ENCODE peak calls at places on chromosomes 2 and 18, in nine cellular contexts. B, N, P, C, X, A, O, I and V are unnamed samples.

GRCh38 chr2:88574445-88574844 is 52.8 kb downstream of the EIF2AK3 start:
- DNase-seq in N (no peak), A (no peak), C (no peak), I (no peak), X (no peak), O (no peak), B (no peak), P (no peak), V (no peak)

GRCh38 chr2:120391905-120392665 is 46.1 kb downstream of the INHBB start:
- DNase-seq in C (peak), X (peak), B (no peak), A (no peak), O (peak), I (no peak), N (peak), P (no peak), V (no peak)

GRCh38 chr2:219707496-219708285 is 80.3 kb downstream of the SLC4A3 start:
- DNase-seq in X (no peak), B (no peak), C (no peak), A (no peak), N (no peak), P (no peak), O (no peak), I (no peak), V (no peak)

GRCh38 chr18:49249523-49249922 is 210.9 kb downstream of the DYM start:
- DNase-seq in B (peak), N (no peak), I (no peak), C (no peak), X (no peak), O (no peak), A (no peak), P (no peak), V (no peak)

GRCh38 chr18:48766025-48766424 is 184.7 kb downstream of the SMAD7 start:
- DNase-seq in X (no peak), I (no peak), N (no peak), C (no peak), A (no peak), B (no peak), P (no peak), O (no peak), V (no peak)

GRCh38 chr18:23321996-23322395 is 131.1 kb upstream of the RIOK3 start:
- DNase-seq in I (no peak), X (no peak), A (no peak), N (no peak), B (no peak), O (no peak), P (no peak), C (no peak), V (no peak)

GRCh38 chr2:68739261-68740183 is 4.9 kb downstream of the ARHGAP25 start:
- DNase-seq in O (no peak), A (no peak), C (peak), X (no peak), P (no peak), I (no peak), N (no peak), B (no peak), V (no peak)

GRCh38 chr18:68725341-68725740 is 10.4 kb upstream of the TMX3 start:
- DNase-seq in X (no peak), A (no peak), P (no peak), O (no peak), I (no peak), C (no peak), N (no peak), B (peak), V (no peak)

GRCh38 chr18:12946549-12947354 is 1.1 kb upstream of the SEH1L start:
- DNase-seq in O (peak), P (peak), C (no peak), A (no peak), B (peak), X (no peak), I (peak), N (peak), V (no peak)

GRCh38 chr2:161237397-161238263 is 70.6 kb upstream of the PSMD14 start:
- DNase-seq in C (peak), P (peak), X (peak), O (peak), A (peak), B (peak), I (no peak), N (peak), V (peak)

GRCh38 chr2:148542614-148543013 is 101.9 kb upstream of the EPC2 start:
- DNase-seq in B (no peak), N (no peak), P (no peak), X (no peak), A (no peak), O (no peak), C (no peak), I (no peak), V (no peak)

GRCh38 chr2:199455533-199456382 is 2.0 kb downstream of the SATB2 start:
- DNase-seq in C (no peak), P (peak), N (peak), A (no peak), B (peak), X (peak), I (peak), O (peak), V (no peak)

GRCh38 chr18:78765142-78765541 is 214.5 kb upstream of the SALL3 start:
- DNase-seq in B (no peak), I (no peak), A (no peak), X (peak), P (no peak), C (no peak), O (no peak), N (no peak), V (no peak)

GRCh38 chr18:23143059-23143831 is 8.0 kb downstream of the CABLES1 start:
- DNase-seq in P (no peak), B (peak), C (no peak), N (no peak), A (peak), O (no peak), X (peak), I (no peak), V (no peak)

GRCh38 chr2:94871226-94872087 is at the start of gene TEKT4:
- DNase-seq in A (no peak), B (peak), C (no peak), P (no peak), O (peak), I (no peak), N (peak), X (peak), V (no peak)

GRCh38 chr2:183597841-183598240 is 473.6 kb downstream of the NUP35 start:
- DNase-seq in I (no peak), P (no peak), A (no peak), X (no peak), N (no peak), B (no peak), O (no peak), C (no peak), V (no peak)

GRCh38 chr2:23658466-23658942 is 268.4 kb downstream of the ATAD2B start:
- DNase-seq in I (no peak), O (no peak), A (peak), C (no peak), N (peak), P (no peak), B (no peak), X (no peak), V (no peak)

GRCh38 chr18:32576296-32576916 is 105.7 kb upstream of the GAREM1 start:
- DNase-seq in P (peak), A (no peak), O (no peak), B (peak), C (no peak), I (no peak), N (no peak), X (no peak), V (no peak)

GRCh38 chr2:167783266-167784070 is 463.9 kb downstream of the STK39 start:
- DNase-seq in A (no peak), O (no peak), C (no peak), B (no peak), X (no peak), P (no peak), I (no peak), N (no peak), V (no peak)

GRCh38 chr2:33240178-33240577 is 236.3 kb upstream of the RASGRP3 start:
- DNase-seq in B (no peak), A (no peak), N (no peak), C (no peak), O (no peak), I (no peak), X (no peak), P (no peak), V (no peak)

GRCh38 chr2:33241072-33241471 is 235.4 kb upstream of the RASGRP3 start:
- DNase-seq in B (no peak), A (no peak), O (no peak), N (no peak), C (no peak), P (no peak), I (no peak), X (no peak), V (no peak)

GRCh38 chr2:33238111-33238510 is 238.3 kb upstream of the RASGRP3 start:
- DNase-seq in X (no peak), I (no peak), O (no peak), A (no peak), P (no peak), C (no peak), N (no peak), B (peak), V (no peak)

GRCh38 chr2:33242845-33243244 is 233.6 kb upstream of the RASGRP3 start:
- DNase-seq in I (no peak), C (no peak), B (peak), X (no peak), O (no peak), P (no peak), N (no peak), A (no peak), V (no peak)

GRCh38 chr2:33241581-33241980 is 234.9 kb upstream of the RASGRP3 start:
- DNase-seq in A (no peak), C (no peak), I (no peak), N (no peak), B (no peak), P (no peak), O (no peak), X (no peak), V (no peak)
- H3K27ac ChIP-seq in A (no peak), C (no peak), I (no peak), N (no peak), B (no peak), P (no peak), O (no peak), X (no peak), V (no peak)

DNA sequence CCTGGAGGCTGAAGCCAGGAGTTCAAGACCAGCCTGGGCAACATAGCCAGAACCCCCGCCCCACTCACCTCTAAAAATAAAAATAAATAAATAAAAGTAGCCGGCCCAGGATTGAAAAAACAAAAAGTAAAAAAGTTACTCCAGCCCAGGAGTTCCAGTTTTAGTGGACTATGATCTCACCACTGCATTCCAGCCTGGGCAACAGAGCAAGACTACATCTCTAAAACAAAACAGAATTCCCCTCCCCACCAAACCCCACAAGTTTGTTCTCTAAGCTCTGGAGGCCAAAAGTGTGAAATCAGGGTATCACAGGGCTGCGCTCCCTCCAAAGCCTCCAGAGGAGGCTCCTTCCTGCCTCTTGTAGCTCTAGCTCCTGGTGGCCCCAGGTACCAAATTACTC is 1.7 kb downstream of the D2HGDH start:
- DNase-seq in B (no peak), A (no peak), X (no peak), C (no peak), N (peak), P (no peak), O (no peak), I (no peak), V (no peak)
- H3K4me3 ChIP-seq in B (no peak), A (no peak), X (peak), C (no peak), N (no peak), P (no peak), O (no peak), I (no peak), V (no peak)

GRCh38 chr2:181785677-181786344 is 105.5 kb upstream of the NEUROD1 start:
- DNase-seq in O (no peak), B (peak), A (no peak), X (no peak), P (no peak), N (no peak), C (no peak), I (no peak), V (no peak)
- H3K27ac ChIP-seq in O (no peak), B (peak), A (no peak), X (no peak), P (no peak), N (no peak), C (no peak), I (no peak), V (no peak)

GRCh38 chr2:122531803-122532344 is 776.4 kb downstream of the TSN start:
- DNase-seq in C (no peak), X (peak), I (no peak), N (no peak), P (peak), O (no peak), A (no peak), B (no peak), V (no peak)
- H3K4me3 ChIP-seq in C (no peak), X (no peak), I (no peak), N (no peak), P (no peak), O (no peak), A (no peak), B (no peak), V (no peak)

GRCh38 chr2:146417942-146418341 is 1426.9 kb upstream of the ACVR2A start:
- DNase-seq in C (no peak), B (no peak), O (no peak), X (no peak), I (no peak), N (no peak), P (no peak), A (no peak), V (no peak)

GRCh38 chr2:146415291-146415690 is 1429.5 kb upstream of the ACVR2A start:
- DNase-seq in B (no peak), P (no peak), A (no peak), I (no peak), X (no peak), O (no peak), C (no peak), N (no peak), V (no peak)

GRCh38 chr2:146414456-146414855 is 1430.4 kb upstream of the ACVR2A start:
- DNase-seq in B (no peak), I (no peak), A (no peak), O (no peak), N (no peak), X (no peak), C (no peak), P (no peak), V (no peak)

GRCh38 chr2:146413086-146413610 is 1431.7 kb upstream of the ACVR2A start:
- DNase-seq in B (no peak), P (no peak), O (no peak), N (peak), C (no peak), I (no peak), A (no peak), X (no peak), V (no peak)

DNA sequence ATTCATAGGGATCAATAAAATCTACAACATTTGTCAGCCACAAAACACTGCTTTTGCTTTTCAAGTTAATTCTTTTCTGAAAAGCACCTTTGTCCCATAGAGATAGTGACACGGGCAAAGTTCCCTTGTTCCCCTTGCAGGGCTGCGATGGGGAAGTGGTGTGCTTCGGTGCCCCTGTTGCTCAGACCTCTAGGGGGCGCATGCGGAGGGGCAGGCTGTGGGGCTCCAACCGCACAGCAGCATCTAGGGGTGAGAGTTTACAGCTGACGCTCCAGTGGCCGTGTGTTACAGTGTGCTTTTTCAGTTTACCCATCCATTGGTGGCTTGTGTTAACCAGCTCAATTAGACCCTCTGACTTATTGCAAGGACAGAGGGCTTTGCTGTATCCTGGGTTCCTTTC is 1432.2 kb upstream of the ACVR2A start:
- DNase-seq in A (no peak), N (peak), P (no peak), I (peak), C (no peak), O (no peak), X (no peak), B (no peak), V (no peak)
- H3K27ac ChIP-seq in A (no peak), N (no peak), P (no peak), I (no peak), C (no peak), O (no peak), X (no peak), B (no peak), V (no peak)

DNA sequence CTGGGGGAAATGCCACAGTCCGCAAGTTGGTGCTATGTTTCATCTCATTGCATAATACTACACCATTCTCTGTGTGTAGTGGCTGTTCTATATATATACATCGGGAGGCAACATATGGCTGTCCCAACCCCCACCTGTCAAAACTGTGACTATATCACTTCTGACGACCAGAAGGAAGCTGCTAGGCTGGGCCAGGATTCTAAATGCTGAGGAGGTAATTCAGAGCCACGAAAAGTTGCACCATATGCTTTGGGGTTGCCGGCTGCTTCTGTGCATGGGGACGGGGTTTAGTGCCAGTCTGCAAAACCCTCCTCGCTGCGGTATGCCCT is 117.3 kb downstream of the MSH2 start:
- DNase-seq in P (no peak), X (no peak), C (no peak), O (no peak), A (peak), B (no peak), I (no peak), N (no peak), V (no peak)
- H3K4me3 ChIP-seq in P (no peak), X (no peak), C (peak), O (no peak), A (peak), B (peak), I (no peak), N (peak), V (peak)